ENCODE peak calls at places on chromosomes 16 and 17, in eight cellular contexts. V is BE2C, M is endothelial cell, I is astrocyte of the spinal cord, U is PC-9, T is omental fat pad, E is heart left ventricle, W is body of pancreas. Z is an unnamed sample.

GRCh38 chr16:85752511-85753420 is 1.9 kb upstream of the C16orf74 start:
- DNase-seq in V (peak), M (peak), I (no peak), U (no peak), T (no peak), E (no peak), W (peak), Z (peak)

GRCh38 chr16:19907161-19907992 is 22.7 kb upstream of the GPRC5B start:
- DNase-seq in V (peak), M (peak), I (peak), U (peak), T (no peak), E (peak), W (peak), Z (peak)

GRCh38 chr16:31876955-31877828 is 3.6 kb downstream of the ZNF267 start:
- DNase-seq in V (no peak), M (no peak), I (peak), U (no peak), T (no peak), E (no peak), W (no peak), Z (no peak)

GRCh38 chr16:51592535-51592934 is 441.5 kb upstream of the SALL1 start:
- DNase-seq in V (no peak), M (no peak), I (no peak), U (no peak), T (no peak), E (no peak), W (no peak), Z (no peak)

GRCh38 chr16:19507882-19508281 is 14.0 kb downstream of the GDE1 start:
- DNase-seq in V (no peak), M (no peak), I (no peak), U (peak), T (no peak), E (no peak), W (no peak), Z (no peak)

GRCh38 chr17:27256225-27257030 is 37.5 kb upstream of the WSB1 start:
- DNase-seq in V (no peak), M (no peak), I (peak), U (no peak), T (no peak), E (no peak), W (no peak), Z (peak)

GRCh38 chr16:67030221-67030962 is 1.4 kb downstream of the CBFB start:
- DNase-seq in V (no peak), M (no peak), I (no peak), U (no peak), T (no peak), E (no peak), W (no peak), Z (no peak)

GRCh38 chr16:84115919-84116719 is 623 bp downstream of the MBTPS1 start:
- DNase-seq in V (no peak), M (no peak), I (peak), U (no peak), T (no peak), E (no peak), W (peak), Z (peak)

GRCh38 chr16:81830845-81831600 is 51.9 kb downstream of the PLCG2 start:
- DNase-seq in V (no peak), M (no peak), I (no peak), U (no peak), T (no peak), E (no peak), W (no peak), Z (no peak)

GRCh38 chr17:76026714-76027158 is 370 bp downstream of the EVPL start:
- DNase-seq in V (no peak), M (no peak), I (no peak), U (no peak), T (no peak), E (no peak), W (no peak), Z (no peak)

GRCh38 chr16:79798416-79799053 is 198.0 kb upstream of the MAF start:
- DNase-seq in V (no peak), M (no peak), I (no peak), U (no peak), T (no peak), E (no peak), W (no peak), Z (no peak)

GRCh38 chr16:495127-495748 is 32.3 kb upstream of the CAPN15 start:
- DNase-seq in V (peak), M (peak), I (no peak), U (peak), T (no peak), E (no peak), W (peak), Z (no peak)
- TF ChIP-seq CTCF in V (peak), M (no peak), I (peak), U (peak), T (no peak), E (peak), W (peak), Z (peak)

DNA sequence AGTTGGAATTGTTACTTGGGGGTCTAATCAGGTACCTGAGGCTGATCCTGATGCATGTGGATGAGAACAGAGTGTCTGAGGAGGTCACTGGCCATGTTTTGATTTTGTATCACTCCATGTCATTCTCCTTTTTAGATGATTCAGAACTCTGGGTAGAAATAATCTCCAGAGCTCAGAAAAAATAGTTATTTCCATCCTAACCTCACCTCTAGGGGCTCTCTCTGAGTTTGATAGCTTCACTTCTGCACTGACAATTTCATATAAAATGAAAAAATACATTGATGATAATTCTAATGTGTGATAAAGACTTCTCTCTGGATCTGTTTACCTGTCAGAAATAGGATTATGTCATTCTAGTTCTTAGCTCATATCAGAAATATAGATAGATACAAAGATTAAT is 6.2 kb upstream of the KRT12 start:
- DNase-seq in V (no peak), M (no peak), I (no peak), U (no peak), T (no peak), E (no peak), W (no peak), Z (no peak)
- TF ChIP-seq CTCF in V (no peak), M (no peak), I (no peak), U (no peak), T (no peak), E (no peak), W (no peak), Z (no peak)

DNA sequence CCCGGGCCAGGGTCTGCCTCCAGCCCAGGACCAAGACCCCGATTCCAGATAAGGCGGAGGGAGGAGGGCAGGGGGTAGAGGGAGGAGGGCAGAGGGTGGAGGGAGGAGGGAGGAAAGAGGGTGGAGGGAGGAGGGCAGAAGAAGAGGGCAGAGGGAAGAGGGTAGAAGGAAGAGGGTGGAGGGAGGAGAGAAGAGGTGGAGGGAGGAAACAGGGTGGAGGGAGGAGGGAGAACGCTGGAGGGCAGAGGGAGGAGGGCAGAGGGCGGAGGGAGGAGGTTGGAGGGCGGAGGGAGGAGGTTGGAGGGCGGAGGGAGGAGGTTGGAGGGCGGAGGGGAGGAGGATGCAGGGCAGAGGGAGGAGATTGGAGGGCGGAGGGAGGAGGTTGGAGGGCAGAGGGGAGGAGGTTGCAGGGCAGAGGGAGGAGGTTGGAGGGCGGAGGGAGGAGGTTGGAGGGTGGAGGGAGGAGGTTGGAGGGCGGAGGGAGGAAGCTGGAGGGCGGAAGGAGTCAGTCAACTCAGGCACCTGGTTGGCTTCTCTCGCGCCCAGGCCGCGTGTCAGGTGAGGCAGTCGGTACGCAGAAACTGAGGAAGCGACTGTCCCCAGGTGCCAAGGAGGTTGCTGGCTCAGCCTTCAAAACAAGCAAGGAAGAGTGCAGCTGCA is 65.2 kb downstream of the KLHDC4 start:
- DNase-seq in V (no peak), M (no peak), I (no peak), U (no peak), T (no peak), E (no peak), W (no peak), Z (no peak)
- TF ChIP-seq CTCF in V (no peak), M (no peak), I (no peak), U (no peak), T (no peak), E (no peak), W (no peak), Z (no peak)

DNA sequence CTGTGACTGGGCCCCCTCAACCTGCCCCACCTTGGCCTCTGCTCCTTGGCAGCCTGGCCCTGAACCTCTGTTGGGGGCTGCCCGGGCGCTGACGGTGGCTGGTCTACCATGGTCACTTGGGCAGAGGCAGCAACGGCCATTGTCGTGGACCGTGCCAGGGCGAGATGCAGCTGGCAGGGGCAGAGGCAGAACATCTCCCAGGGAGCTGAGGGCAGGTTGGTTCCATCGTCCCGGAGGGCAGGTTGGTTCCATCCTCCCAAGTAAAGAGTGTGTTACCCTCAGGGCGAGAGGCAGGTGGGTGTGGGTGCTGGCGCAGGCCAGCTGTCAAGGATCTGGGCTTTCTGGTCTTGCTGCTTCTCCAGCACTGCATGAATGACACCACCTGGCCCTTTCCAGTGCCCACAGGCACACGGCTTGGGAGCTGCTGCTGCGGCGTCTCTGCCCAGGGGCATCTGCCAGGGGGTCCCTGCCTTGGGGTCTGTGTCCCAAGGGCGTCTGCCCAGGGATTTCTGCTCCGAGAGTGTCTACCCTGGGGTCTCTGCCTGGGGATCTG is 12.0 kb downstream of the ACSF3 start:
- DNase-seq in V (no peak), M (no peak), I (no peak), U (no peak), T (no peak), E (peak), W (no peak), Z (no peak)
- TF ChIP-seq CTCF in V (no peak), M (no peak), I (no peak), U (no peak), T (no peak), E (no peak), W (no peak), Z (no peak)

DNA sequence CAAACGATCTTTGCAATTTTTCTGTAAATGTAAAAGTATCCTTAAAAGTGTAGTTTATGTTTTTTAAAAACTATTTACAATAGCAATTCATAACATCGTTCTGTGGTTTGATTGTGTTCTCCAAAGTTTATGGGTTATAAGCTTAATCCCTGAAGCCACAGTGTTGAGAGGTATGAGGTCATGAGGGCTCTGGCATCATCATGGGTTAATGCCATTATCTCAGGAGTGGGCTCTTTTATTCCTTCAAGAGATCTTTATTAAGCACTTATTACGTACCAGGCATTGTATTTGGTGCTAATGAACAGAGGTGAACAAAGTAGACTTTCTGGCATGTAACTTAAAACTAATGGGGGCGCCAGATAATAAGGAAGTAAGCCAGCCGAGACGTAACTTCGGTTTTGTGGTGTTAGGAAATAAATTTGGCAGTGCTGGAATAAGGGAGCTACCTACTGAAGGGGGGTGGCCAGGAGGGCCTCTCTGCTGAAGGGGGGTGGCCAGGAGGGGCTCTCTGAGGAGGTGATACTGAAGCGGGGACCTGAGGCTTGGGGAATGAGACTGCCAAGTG is 158.1 kb downstream of the VPS53 start:
- DNase-seq in V (no peak), M (no peak), I (no peak), U (no peak), T (no peak), E (no peak), W (no peak), Z (no peak)
- TF ChIP-seq CTCF in V (no peak), M (no peak), I (no peak), U (no peak), T (no peak), E (no peak), W (no peak), Z (no peak)

GRCh38 chr16:57276596-57276995 is 7.9 kb downstream of the PLLP start:
- DNase-seq in V (no peak), M (no peak), I (no peak), U (no peak), T (no peak), E (peak), W (no peak), Z (no peak)
- TF ChIP-seq CTCF in V (no peak), M (no peak), I (no peak), U (no peak), T (no peak), E (no peak), W (no peak), Z (no peak)

GRCh38 chr17:36657763-36658490 is 56.5 kb downstream of the MRM1 start:
- DNase-seq in V (peak), M (peak), I (no peak), U (peak), T (no peak), E (no peak), W (peak), Z (no peak)
- TF ChIP-seq CTCF in V (peak), M (no peak), I (peak), U (no peak), T (no peak), E (peak), W (no peak), Z (no peak)

GRCh38 chr17:56583772-56584171 is 9.7 kb upstream of the NOG start:
- DNase-seq in V (no peak), M (no peak), I (no peak), U (no peak), T (no peak), E (no peak), W (no peak), Z (no peak)

GRCh38 chr17:56577190-56577589 is 16.3 kb upstream of the NOG start:
- DNase-seq in V (no peak), M (no peak), I (no peak), U (no peak), T (no peak), E (no peak), W (no peak), Z (no peak)

GRCh38 chr17:56581635-56582605 is 11.6 kb upstream of the NOG start:
- DNase-seq in V (no peak), M (no peak), I (no peak), U (no peak), T (no peak), E (no peak), W (no peak), Z (no peak)

GRCh38 chr17:56577810-56578209 is 15.7 kb upstream of the NOG start:
- DNase-seq in V (no peak), M (no peak), I (no peak), U (no peak), T (no peak), E (no peak), W (no peak), Z (no peak)
- TF ChIP-seq CTCF in V (no peak), M (no peak), I (no peak), U (no peak), T (no peak), E (no peak), W (no peak), Z (no peak)

DNA sequence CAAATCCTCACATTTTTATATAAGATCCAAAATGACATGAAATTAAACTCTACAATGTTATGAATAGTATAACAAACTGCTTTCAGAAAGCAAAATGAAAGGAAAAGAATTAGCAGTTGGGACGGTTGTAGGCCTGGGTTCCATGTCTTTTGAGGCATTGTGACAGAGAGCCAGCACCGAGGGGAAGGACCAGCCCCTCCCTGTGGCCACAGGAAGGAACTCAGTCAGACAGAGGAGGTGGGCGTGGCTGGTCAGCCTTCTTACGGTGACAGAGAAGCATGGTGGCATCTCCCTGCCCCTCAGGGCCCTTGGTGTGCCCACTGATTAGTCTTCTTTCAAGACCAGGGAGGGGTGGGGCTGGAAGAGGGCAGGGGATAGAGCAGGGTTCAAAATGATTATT is 5.7 kb downstream of the ZNF319 start:
- DNase-seq in V (peak), M (peak), I (peak), U (peak), T (no peak), E (peak), W (no peak), Z (no peak)
- TF ChIP-seq CTCF in V (peak), M (no peak), I (peak), U (peak), T (no peak), E (peak), W (peak), Z (peak)

GRCh38 chr16:17014484-17015121 is 456.2 kb downstream of the XYLT1 start:
- DNase-seq in V (no peak), M (no peak), I (no peak), U (no peak), T (no peak), E (no peak), W (no peak), Z (no peak)

GRCh38 chr16:17011712-17012111 is 459.0 kb downstream of the XYLT1 start:
- DNase-seq in V (no peak), M (no peak), I (no peak), U (no peak), T (no peak), E (no peak), W (no peak), Z (no peak)

GRCh38 chr16:17017442-17017841 is 453.3 kb downstream of the XYLT1 start:
- DNase-seq in V (no peak), M (no peak), I (no peak), U (no peak), T (no peak), E (no peak), W (no peak), Z (no peak)

GRCh38 chr16:17015702-17016101 is 455.1 kb downstream of the XYLT1 start:
- DNase-seq in V (no peak), M (no peak), I (no peak), U (no peak), T (no peak), E (no peak), W (no peak), Z (no peak)

DNA sequence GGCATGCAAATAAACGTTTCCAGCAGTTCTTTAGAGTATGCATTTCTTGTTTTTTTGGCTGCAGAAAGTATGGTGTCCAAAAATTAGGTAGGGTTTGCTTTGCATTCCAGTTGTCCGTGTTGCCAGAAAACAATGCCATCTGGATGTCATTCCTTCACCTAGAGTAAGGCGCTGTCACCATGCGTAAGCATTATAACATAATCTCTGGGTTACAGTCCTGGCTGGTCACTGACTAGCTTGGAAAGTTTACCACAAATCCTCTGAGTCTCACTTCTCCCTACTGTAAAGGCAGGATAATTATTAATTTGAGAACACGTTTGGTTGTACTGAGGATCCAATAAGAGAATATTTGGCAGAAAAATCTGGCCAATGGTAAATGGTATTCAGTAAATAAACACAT is 457.7 kb downstream of the XYLT1 start:
- DNase-seq in V (no peak), M (no peak), I (no peak), U (no peak), T (no peak), E (no peak), W (no peak), Z (no peak)
- TF ChIP-seq CTCF in V (no peak), M (no peak), I (no peak), U (no peak), T (no peak), E (no peak), W (no peak), Z (no peak)